ENCODE peak calls at places on chromosomes 1 and 21, in four cellular contexts. One of them, this sample, is unnamed.

GRCh38 chr1:18556364-18556763 is 74.3 kb upstream of the PAX7 start:
- DNase-seq in WTC11: no peak
- DNase-seq in H1: no peak
- DNase-seq in K562: peak; percentile 25
- DNase-seq in this sample: peak; percentile 42

GRCh38 chr21:46368533-46369285 is 44.8 kb downstream of the PCNT start:
- DNase-seq in WTC11: no peak
- DNase-seq in H1: no peak
- DNase-seq in K562: no peak
- DNase-seq in this sample: no peak

GRCh38 chr1:116224561-116224960 is 113.4 kb downstream of the MAB21L3 start:
- DNase-seq in WTC11: no peak
- DNase-seq in H1: no peak
- DNase-seq in K562: no peak
- DNase-seq in this sample: no peak

GRCh38 chr1:118947790-118948189 is 40.4 kb downstream of the TBX15 start:
- DNase-seq in WTC11: no peak
- DNase-seq in H1: no peak
- DNase-seq in K562: no peak
- DNase-seq in this sample: no peak

GRCh38 chr1:88462481-88463261 is 221.4 kb upstream of the PKN2 start:
- DNase-seq in WTC11: peak; percentile 47
- DNase-seq in H1: no peak
- DNase-seq in K562: no peak
- DNase-seq in this sample: peak; percentile 60

GRCh38 chr1:16112558-16113555 is 39.4 kb upstream of the FAM131C start:
- DNase-seq in WTC11: peak; percentile 66
- DNase-seq in H1: no peak
- DNase-seq in K562: no peak
- DNase-seq in this sample: peak; percentile 60

GRCh38 chr1:1058921-1059493 is 15.1 kb downstream of the RNF223 start:
- DNase-seq in WTC11: no peak
- DNase-seq in H1: no peak
- DNase-seq in K562: peak; percentile 91
- DNase-seq in this sample: no peak

GRCh38 chr1:234529661-234530237 is 50.8 kb upstream of the TARBP1 start:
- DNase-seq in WTC11: no peak
- DNase-seq in H1: no peak
- DNase-seq in K562: no peak
- DNase-seq in this sample: no peak

GRCh38 chr1:208654241-208654640 is 410.1 kb upstream of the PLXNA2 start:
- DNase-seq in WTC11: peak; percentile 14
- DNase-seq in H1: no peak
- DNase-seq in K562: peak; percentile 10
- DNase-seq in this sample: peak; percentile 24

GRCh38 chr1:228944991-228945390 is 209.7 kb downstream of the RHOU start:
- DNase-seq in WTC11: no peak
- DNase-seq in H1: no peak
- DNase-seq in K562: no peak
- DNase-seq in this sample: no peak

DNA sequence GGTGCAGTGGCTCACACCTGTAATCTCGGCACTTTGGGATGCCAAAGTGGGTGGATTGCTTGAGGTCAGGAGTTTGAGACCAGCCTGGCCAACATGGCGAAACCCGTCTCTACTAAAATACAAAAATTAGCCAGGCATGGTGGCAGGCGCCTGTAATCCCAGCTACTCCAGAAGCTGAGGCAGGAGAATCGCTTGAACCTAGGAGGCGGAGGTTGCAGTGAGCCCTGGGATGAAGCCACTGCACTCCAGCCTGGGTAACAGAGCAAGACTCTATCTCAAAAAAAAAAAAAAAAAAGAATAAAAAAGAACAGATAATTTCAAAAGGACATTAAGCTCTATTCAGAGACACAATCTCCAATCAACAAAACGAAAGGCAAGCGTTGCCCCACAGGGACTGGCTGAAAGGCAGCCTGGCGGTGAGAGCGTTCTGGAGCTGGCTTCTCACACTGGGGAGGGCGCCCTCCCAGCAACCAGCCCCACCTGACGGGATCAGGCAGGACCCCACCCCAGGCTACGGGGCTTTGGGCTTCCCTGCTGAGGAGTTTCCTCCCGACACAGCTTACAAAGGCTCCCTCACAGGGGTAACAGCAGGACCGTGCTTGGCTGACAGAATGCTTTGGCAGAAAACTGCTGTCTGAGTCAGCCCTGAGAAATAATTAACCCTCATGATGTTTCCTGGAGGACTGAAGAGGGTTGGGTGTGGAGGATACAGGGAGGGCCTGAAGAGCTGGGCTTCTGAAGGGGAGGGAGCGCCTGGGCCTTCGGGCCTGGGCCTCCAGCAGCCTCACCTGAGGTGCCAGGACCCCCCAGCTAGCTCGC is 31.1 kb upstream of the SRP9 start:
- DNase-seq in WTC11: peak; percentile 75
- DNase-seq in H1: peak; percentile 82
- DNase-seq in K562: no peak
- DNase-seq in this sample: no peak
- TF ChIP-seq CTCF in WTC11: no peak
- TF ChIP-seq CTCF in H1: peak; percentile 5
- TF ChIP-seq CTCF in K562: no peak
- TF ChIP-seq CTCF in this sample: peak; percentile 10

DNA sequence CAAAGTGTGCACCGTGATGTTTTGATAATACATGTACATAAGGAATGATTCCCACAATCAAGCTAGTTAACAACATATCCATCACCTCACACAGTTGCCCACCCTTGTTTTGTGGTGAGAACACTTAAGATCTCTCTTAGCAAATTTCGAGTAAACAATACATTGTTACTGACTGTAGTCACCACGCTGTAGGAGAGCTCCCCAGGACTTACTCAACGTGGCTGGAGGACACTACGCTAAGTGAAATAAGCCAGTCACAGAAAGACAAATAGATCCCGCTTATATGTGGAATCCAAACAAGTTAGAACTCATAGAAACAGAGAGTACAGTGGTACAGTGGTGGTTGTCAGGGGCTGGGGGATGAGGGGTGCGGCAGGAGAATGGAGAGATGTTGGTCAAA is 24.8 kb downstream of the GPR137B start:
- DNase-seq in WTC11: no peak
- DNase-seq in H1: no peak
- DNase-seq in K562: no peak
- DNase-seq in this sample: no peak
- TF ChIP-seq TEAD4 in WTC11: no peak
- TF ChIP-seq TEAD4 in H1: no peak
- TF ChIP-seq TEAD4 in K562: no peak
- TF ChIP-seq TEAD4 in this sample: no peak

GRCh38 chr1:180502361-180503273 is at the start of gene ACBD6:
- DNase-seq in WTC11: peak; percentile 85
- DNase-seq in H1: peak; percentile 54
- DNase-seq in K562: peak; percentile 94
- DNase-seq in this sample: peak; percentile 93
- TF ChIP-seq CTCF in WTC11: no peak
- TF ChIP-seq CTCF in H1: peak; percentile 24
- TF ChIP-seq CTCF in K562: peak; percentile 36
- TF ChIP-seq CTCF in this sample: peak; percentile 21

GRCh38 chr1:51313268-51313852 is 17.0 kb downstream of the TTC39A start:
- DNase-seq in WTC11: peak; percentile 54
- DNase-seq in H1: no peak
- DNase-seq in K562: peak; percentile 58
- DNase-seq in this sample: peak; percentile 46
- TF ChIP-seq TEAD4 in WTC11: no peak
- TF ChIP-seq TEAD4 in H1: no peak
- TF ChIP-seq TEAD4 in K562: no peak
- TF ChIP-seq TEAD4 in this sample: no peak

GRCh38 chr1:241972703-241973375 is 15.3 kb downstream of the BECN2 start:
- DNase-seq in WTC11: peak; percentile 56
- DNase-seq in H1: no peak
- DNase-seq in K562: no peak
- DNase-seq in this sample: peak; percentile 64
- TF ChIP-seq CTCF in WTC11: no peak
- TF ChIP-seq CTCF in H1: no peak
- TF ChIP-seq CTCF in K562: no peak
- TF ChIP-seq CTCF in this sample: no peak

DNA sequence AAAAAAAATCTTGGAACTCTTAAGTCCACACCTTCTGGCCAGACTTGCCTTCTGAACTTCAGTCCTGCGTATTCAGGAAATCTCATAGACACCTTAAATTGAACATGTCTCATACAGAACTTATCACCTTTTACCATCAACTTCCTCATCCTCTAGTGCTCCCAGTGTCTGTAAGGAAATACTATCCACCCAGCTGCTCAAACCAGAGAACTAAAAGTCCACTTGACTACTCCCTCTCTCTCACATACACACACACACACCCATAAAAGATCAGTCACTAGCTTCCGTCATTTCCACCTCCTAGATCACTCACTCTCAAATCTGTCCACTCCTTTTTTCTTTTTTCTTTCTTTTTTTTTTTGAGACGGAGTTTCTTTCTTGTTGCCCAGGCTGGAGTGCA is 10.9 kb upstream of the CAP1 start:
- DNase-seq in WTC11: no peak
- DNase-seq in H1: no peak
- DNase-seq in K562: no peak
- DNase-seq in this sample: no peak
- TF ChIP-seq TEAD4 in WTC11: no peak
- TF ChIP-seq TEAD4 in H1: no peak
- TF ChIP-seq TEAD4 in K562: no peak
- TF ChIP-seq TEAD4 in this sample: no peak

This sample was measured in SK-N-SH.